ENCODE peak calls at places on chromosomes 7 and 10, in four cellular contexts. One of them, this sample, is unnamed.

GRCh38 chr7:90178592-90179279 is 24.5 kb downstream of the STEAP1 start:
- DNase-seq in astrocyte of the cerebellum: peak
- DNase-seq in effector CD4-positive, alpha-beta T cell: no peak
- DNase-seq in WTC11: no peak
- DNase-seq in this sample: no peak

GRCh38 chr7:139044813-139045794 is 9.3 kb upstream of the ZC3HAV1L start:
- DNase-seq in WTC11: no peak
- DNase-seq in astrocyte of the cerebellum: no peak
- DNase-seq in effector CD4-positive, alpha-beta T cell: no peak
- DNase-seq in this sample: no peak

GRCh38 chr10:46028584-46029570 is 1.5 kb downstream of the NCOA4 start:
- DNase-seq in WTC11: no peak
- DNase-seq in astrocyte of the cerebellum: peak
- DNase-seq in effector CD4-positive, alpha-beta T cell: peak
- DNase-seq in this sample: peak

GRCh38 chr7:88539977-88540376 is 219.5 kb upstream of the ZNF804B start:
- DNase-seq in astrocyte of the cerebellum: no peak
- DNase-seq in effector CD4-positive, alpha-beta T cell: no peak
- DNase-seq in WTC11: no peak
- DNase-seq in this sample: no peak

GRCh38 chr10:27158421-27158820 is 3.3 kb downstream of the MASTL start:
- DNase-seq in astrocyte of the cerebellum: no peak
- DNase-seq in WTC11: no peak
- DNase-seq in effector CD4-positive, alpha-beta T cell: no peak
- DNase-seq in this sample: no peak

GRCh38 chr7:136677456-136678365 is 190.7 kb upstream of the CHRM2 start:
- DNase-seq in effector CD4-positive, alpha-beta T cell: no peak
- DNase-seq in WTC11: no peak
- DNase-seq in astrocyte of the cerebellum: peak
- DNase-seq in this sample: no peak

GRCh38 chr7:132350741-132351140 is 225.5 kb downstream of the PLXNA4 start:
- DNase-seq in astrocyte of the cerebellum: no peak
- DNase-seq in WTC11: no peak
- DNase-seq in effector CD4-positive, alpha-beta T cell: no peak
- DNase-seq in this sample: no peak

GRCh38 chr10:21230219-21230618 is 295.3 kb downstream of the SKIDA1 start:
- DNase-seq in astrocyte of the cerebellum: no peak
- DNase-seq in WTC11: no peak
- DNase-seq in effector CD4-positive, alpha-beta T cell: no peak
- DNase-seq in this sample: no peak

GRCh38 chr7:33804261-33804660 is 101.1 kb upstream of the BMPER start:
- DNase-seq in WTC11: no peak
- DNase-seq in astrocyte of the cerebellum: no peak
- DNase-seq in effector CD4-positive, alpha-beta T cell: no peak
- DNase-seq in this sample: no peak

GRCh38 chr7:155692317-155692716 is 47.9 kb downstream of the RBM33 start:
- DNase-seq in WTC11: no peak
- DNase-seq in astrocyte of the cerebellum: no peak
- DNase-seq in effector CD4-positive, alpha-beta T cell: no peak
- DNase-seq in this sample: no peak

GRCh38 chr7:466465-467191 is 53.0 kb downstream of the PDGFA start:
- DNase-seq in effector CD4-positive, alpha-beta T cell: no peak
- DNase-seq in astrocyte of the cerebellum: no peak
- DNase-seq in WTC11: peak
- DNase-seq in this sample: no peak